ENCODE peak calls at places on chromosome 21, in five cellular contexts. R is HEK293T, N is H1, W is GM12878, S is HepG2. Z is an unnamed sample.

GRCh38 chr21:44931137-44931500 is 8.7 kb upstream of the SLX9 start:
- DNase-seq in R (no peak), N (no peak), W (no peak), S (no peak), Z (no peak)

GRCh38 chr21:33132054-33132453 is 62.1 kb downstream of the OLIG1 start:
- DNase-seq in R (no peak), N (no peak), W (no peak), S (peak), Z (no peak)

GRCh38 chr21:35578350-35578782 is 482.0 kb downstream of the SETD4 start:
- DNase-seq in R (no peak), N (no peak), W (no peak), S (no peak), Z (no peak)

GRCh38 chr21:37232274-37233018 is 34.7 kb downstream of the VPS26C start:
- DNase-seq in R (no peak), N (no peak), W (no peak), S (no peak), Z (no peak)

GRCh38 chr21:43361493-43362296 is 65.2 kb downstream of the SIK1 start:
- DNase-seq in R (no peak), N (no peak), W (peak), S (no peak), Z (no peak)

GRCh38 chr21:44846485-44847260 is 26.8 kb downstream of the PTTG1IP start:
- DNase-seq in R (no peak), N (no peak), W (no peak), S (peak), Z (no peak)

GRCh38 chr21:28283652-28284490 is 708.8 kb downstream of the LTN1 start:
- DNase-seq in R (no peak), N (no peak), W (no peak), S (peak), Z (no peak)

GRCh38 chr21:44901391-44902074 is 19.2 kb downstream of the ITGB2 start:
- DNase-seq in R (no peak), N (no peak), W (no peak), S (no peak), Z (no peak)

GRCh38 chr21:29072873-29073221 is 601 bp downstream of the CCT8 start:
- DNase-seq in R (peak), N (no peak), W (no peak), S (peak), Z (no peak)

GRCh38 chr21:39625211-39625895 is 12.6 kb downstream of the B3GALT5 start:
- DNase-seq in R (no peak), N (no peak), W (no peak), S (no peak), Z (no peak)

GRCh38 chr21:45054162-45054926 is 20.0 kb upstream of the ADARB1 start:
- DNase-seq in R (no peak), N (no peak), W (no peak), S (no peak), Z (no peak)

GRCh38 chr21:44657635-44658183 is at the start of gene KRTAP12-3:
- DNase-seq in R (no peak), N (no peak), W (no peak), S (no peak), Z (no peak)

DNA sequence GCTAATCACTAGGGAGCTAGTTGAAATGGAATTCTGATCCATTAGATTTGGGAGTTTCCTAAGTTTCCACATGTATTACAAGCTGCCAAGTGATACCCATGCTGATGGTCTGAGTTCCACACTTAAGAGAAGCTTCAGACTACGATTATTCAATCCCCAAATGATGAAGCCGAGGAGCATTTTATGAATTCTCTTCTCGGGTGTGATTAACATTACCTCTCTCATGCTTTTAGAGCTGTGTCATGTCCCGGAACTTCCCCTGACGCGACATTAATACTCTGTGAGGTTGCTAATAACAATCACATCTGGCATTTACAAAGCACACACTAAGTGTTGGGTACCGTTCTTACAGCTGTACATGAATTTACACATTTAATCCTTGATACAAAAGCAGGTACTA is 63.0 kb downstream of the KCNJ15 start:
- DNase-seq in R (no peak), N (no peak), W (no peak), S (no peak), Z (no peak)
- TF ChIP-seq SUZ12 in R (no peak), N (no peak), W (no peak), S (no peak), Z (no peak)

DNA sequence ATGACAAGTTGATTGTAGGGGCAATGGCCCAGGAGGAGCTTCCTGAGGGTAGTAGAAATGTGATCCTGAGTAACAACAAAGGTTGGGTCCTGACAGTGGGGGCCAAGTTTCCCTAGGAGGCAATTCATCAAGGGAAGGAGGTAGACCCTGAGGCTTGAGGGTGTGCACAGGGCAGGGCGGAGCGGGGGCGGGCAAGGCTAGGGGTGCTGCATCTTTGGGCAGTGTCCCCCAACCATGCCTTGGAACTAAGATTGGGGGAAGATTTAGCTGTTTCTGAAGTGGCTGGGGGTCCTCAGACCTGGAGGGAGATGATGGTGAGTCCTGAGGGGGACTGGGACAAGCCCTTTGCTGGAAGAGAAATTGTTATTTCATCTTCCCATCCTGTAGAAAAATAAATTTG is 50.9 kb downstream of the HUNK start:
- DNase-seq in R (no peak), N (no peak), W (no peak), S (no peak), Z (no peak)
- TF ChIP-seq SUZ12 in R (no peak), N (no peak), W (no peak), S (no peak), Z (no peak)

GRCh38 chr21:38234395-38235142 is 22.2 kb upstream of the KCNJ15 start:
- DNase-seq in R (no peak), N (no peak), W (no peak), S (no peak), Z (no peak)
- TF ChIP-seq SUZ12 in R (no peak), N (no peak), W (no peak), S (no peak), Z (no peak)

GRCh38 chr21:16455978-16456377 is 726.2 kb downstream of the USP25 start:
- DNase-seq in R (no peak), N (no peak), W (no peak), S (no peak), Z (no peak)
- TF ChIP-seq SUZ12 in R (no peak), N (no peak), W (no peak), S (no peak), Z (no peak)

DNA sequence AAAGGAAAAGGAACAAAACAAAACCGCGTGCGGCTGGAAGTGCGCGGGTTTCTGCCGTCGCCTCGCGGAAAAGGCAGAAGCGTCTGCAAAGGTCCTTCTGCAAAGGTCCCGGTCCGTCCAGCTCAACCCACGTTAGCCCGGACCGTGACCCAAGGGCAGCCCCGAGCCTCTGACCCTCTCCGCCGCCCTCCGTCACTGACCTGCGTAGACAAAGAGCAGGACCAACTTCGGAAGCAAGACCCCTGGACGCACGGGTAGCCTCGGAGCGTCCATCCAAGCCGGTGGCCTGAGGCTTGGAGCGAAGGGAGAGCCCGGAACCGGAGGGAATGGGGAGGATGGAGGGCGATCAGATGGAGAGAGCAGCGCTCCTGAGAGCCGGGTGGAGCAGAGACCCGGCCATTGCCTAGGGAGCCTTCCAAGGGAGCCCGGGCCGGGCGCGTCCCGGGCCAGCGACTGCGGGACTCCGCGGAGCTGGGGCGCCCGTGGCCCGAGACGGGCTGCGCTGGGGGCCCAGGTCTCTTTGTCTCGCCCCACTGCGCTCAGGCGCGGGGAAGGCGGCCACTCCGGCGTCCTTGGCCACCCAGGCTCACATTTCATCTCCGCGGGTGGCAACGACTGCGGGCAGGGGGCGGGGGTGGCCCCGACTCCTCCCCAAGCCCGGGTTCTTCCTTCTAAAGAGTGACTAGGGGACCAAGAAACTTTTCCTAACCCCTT is at the start of gene CYYR1:
- DNase-seq in R (no peak), N (peak), W (no peak), S (no peak), Z (peak)
- TF ChIP-seq SUZ12 in R (no peak), N (no peak), W (no peak), S (no peak), Z (peak)

DNA sequence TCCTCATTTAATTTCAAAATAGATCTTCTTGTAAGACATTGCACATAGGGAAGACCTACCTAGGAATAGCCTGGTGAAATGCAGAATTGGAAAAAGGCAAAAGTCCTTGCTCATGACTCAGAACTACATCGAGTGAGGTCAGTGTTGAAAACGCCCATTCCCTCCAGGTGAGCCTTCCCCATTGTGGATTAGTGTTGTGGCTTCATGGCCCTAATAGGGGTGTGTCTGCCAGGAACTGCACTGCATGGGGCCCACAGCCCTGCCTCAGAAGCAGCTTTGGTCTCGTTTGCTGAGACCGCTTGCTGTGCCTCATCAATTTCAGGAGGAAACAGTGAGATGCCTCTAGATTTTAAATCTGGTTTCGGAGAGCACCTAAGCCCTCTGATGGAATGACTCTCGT is 17.0 kb downstream of the TFF3 start:
- DNase-seq in R (no peak), N (no peak), W (no peak), S (no peak), Z (no peak)
- TF ChIP-seq SUZ12 in R (no peak), N (no peak), W (no peak), S (no peak), Z (no peak)

GRCh38 chr21:26736449-26736848 is 108.8 kb downstream of the ADAMTS1 start:
- DNase-seq in R (no peak), N (no peak), W (no peak), S (no peak), Z (no peak)

GRCh38 chr21:26732442-26733221 is 112.6 kb downstream of the ADAMTS1 start:
- DNase-seq in R (peak), N (peak), W (no peak), S (peak), Z (peak)
- TF ChIP-seq SUZ12 in R (no peak), N (no peak), W (no peak), S (no peak), Z (no peak)